ENCODE peak calls at places on chromosomes 16 and 17, in seven cellular contexts. S is BJ, L is tibial nerve, B is cardiac fibroblast, O is GM10248, Y is foreskin fibroblast, C is HFFc6. T is an unnamed sample.

GRCh38 chr16:27514806-27515205 is 34.9 kb downstream of the GTF3C1 start:
- DNase-seq in S (no peak), L (no peak), B (no peak), O (no peak), Y (no peak), C (no peak), T (no peak)

GRCh38 chr17:64992325-64992802 is 64.2 kb downstream of the GNA13 start:
- DNase-seq in S (no peak), L (no peak), B (no peak), O (no peak), Y (peak), C (peak), T (no peak)

GRCh38 chr17:58318627-58319180 is 9.9 kb downstream of the TSPOAP1 start:
- DNase-seq in S (no peak), L (no peak), B (no peak), O (no peak), Y (no peak), C (no peak), T (no peak)

GRCh38 chr17:57357392-57357784 is 101.1 kb downstream of the MSI2 start:
- DNase-seq in S (no peak), L (no peak), B (no peak), O (no peak), Y (no peak), C (no peak), T (no peak)

GRCh38 chr17:60887607-60888028 is 210.0 kb downstream of the BCAS3 start:
- DNase-seq in S (no peak), L (no peak), B (no peak), O (no peak), Y (no peak), C (no peak), T (no peak)

GRCh38 chr16:77991701-77992100 is 30.6 kb upstream of the CLEC3A start:
- DNase-seq in S (no peak), L (no peak), B (no peak), O (no peak), Y (no peak), C (no peak), T (no peak)

GRCh38 chr16:11674818-11675560 is 6.7 kb downstream of the SNN start:
- DNase-seq in S (no peak), L (no peak), B (peak), O (no peak), Y (no peak), C (no peak), T (no peak)

GRCh38 chr17:42311240-42312034 is 23.1 kb downstream of the STAT5A start:
- DNase-seq in S (no peak), L (peak), B (peak), O (no peak), Y (peak), C (peak), T (peak)

GRCh38 chr16:78244131-78244899 is 144.9 kb downstream of the WWOX start:
- DNase-seq in S (no peak), L (no peak), B (no peak), O (no peak), Y (no peak), C (no peak), T (no peak)

GRCh38 chr17:82434216-82434565 is 15.8 kb upstream of the OGFOD3 start:
- DNase-seq in S (no peak), L (no peak), B (no peak), O (no peak), Y (no peak), C (no peak), T (no peak)

GRCh38 chr17:72404872-72405271 is 284.1 kb downstream of the SOX9 start:
- DNase-seq in S (no peak), L (no peak), B (peak), O (no peak), Y (peak), C (peak), T (no peak)

GRCh38 chr17:81715872-81716673 is 4.0 kb downstream of the SLC25A10 start:
- DNase-seq in S (no peak), L (no peak), B (no peak), O (no peak), Y (no peak), C (no peak), T (no peak)

GRCh38 chr16:66133641-66134402 is 232.7 kb upstream of the CDH5 start:
- DNase-seq in S (no peak), L (no peak), B (no peak), O (no peak), Y (no peak), C (no peak), T (no peak)

GRCh38 chr17:8332688-8333087 is 7.0 kb upstream of the ODF4 start:
- DNase-seq in S (no peak), L (no peak), B (no peak), O (no peak), Y (no peak), C (no peak), T (no peak)

GRCh38 chr16:71426069-71426879 is 15.6 kb downstream of the TLE7 start:
- DNase-seq in S (no peak), L (peak), B (peak), O (peak), Y (peak), C (peak), T (no peak)

GRCh38 chr16:2233872-2234812 is 2.1 kb upstream of the DNASE1L2 start:
- DNase-seq in S (no peak), L (no peak), B (no peak), O (no peak), Y (no peak), C (no peak), T (no peak)

GRCh38 chr16:31527617-31528287 is at the start of gene AHSP:
- DNase-seq in S (no peak), L (no peak), B (no peak), O (no peak), Y (no peak), C (no peak), T (no peak)

GRCh38 chr17:3843935-3844516 is 2.0 kb downstream of the NCBP3 start:
- DNase-seq in S (no peak), L (no peak), B (peak), O (peak), Y (no peak), C (peak), T (no peak)

GRCh38 chr16:15765880-15766279 is 90.9 kb downstream of the MYH11 start:
- DNase-seq in S (no peak), L (peak), B (peak), O (peak), Y (peak), C (peak), T (no peak)

GRCh38 chr16:55082594-55082982 is 151.9 kb downstream of the IRX5 start:
- DNase-seq in S (no peak), L (no peak), B (no peak), O (no peak), Y (no peak), C (no peak), T (no peak)

GRCh38 chr16:70589998-70590471 is 56.3 kb upstream of the IL34 start:
- DNase-seq in S (peak), L (peak), B (peak), O (no peak), Y (no peak), C (no peak), T (no peak)

GRCh38 chr16:16143038-16143763 is 80.1 kb downstream of the ABCC6 start:
- DNase-seq in S (no peak), L (no peak), B (no peak), O (no peak), Y (no peak), C (peak), T (no peak)

GRCh38 chr16:23448392-23448791 is 4.6 kb downstream of the COG7 start:
- DNase-seq in S (no peak), L (no peak), B (no peak), O (no peak), Y (no peak), C (no peak), T (no peak)

GRCh38 chr17:58556833-58557250 is 42.4 kb upstream of the MTMR4 start:
- DNase-seq in S (no peak), L (no peak), B (no peak), O (no peak), Y (no peak), C (no peak), T (no peak)

GRCh38 chr16:70688266-70688742 is 2.5 kb upstream of the MTSS2 start:
- DNase-seq in S (no peak), L (no peak), B (peak), O (no peak), Y (no peak), C (peak), T (no peak)

GRCh38 chr17:80804466-80804865 is 187.2 kb upstream of the CHMP6 start:
- DNase-seq in S (no peak), L (no peak), B (no peak), O (no peak), Y (no peak), C (no peak), T (no peak)

GRCh38 chr17:19753049-19753444 is 4.9 kb upstream of the ALDH3A1 start:
- DNase-seq in S (no peak), L (no peak), B (peak), O (no peak), Y (peak), C (peak), T (no peak)

GRCh38 chr17:4304417-4305027 is 40.7 kb upstream of the ANKFY1 start:
- DNase-seq in S (no peak), L (peak), B (peak), O (peak), Y (peak), C (peak), T (no peak)

GRCh38 chr17:73307130-73307529 is 4.7 kb downstream of the CDC42EP4 start:
- DNase-seq in S (no peak), L (no peak), B (no peak), O (no peak), Y (no peak), C (no peak), T (no peak)

GRCh38 chr16:28830531-28830930 is 7.7 kb downstream of the ATXN2L start:
- DNase-seq in S (no peak), L (no peak), B (no peak), O (no peak), Y (no peak), C (no peak), T (no peak)

GRCh38 chr17:46191332-46192210 is 1.7 kb downstream of the KANSL1 start:
- DNase-seq in S (no peak), L (peak), B (peak), O (peak), Y (no peak), C (peak), T (no peak)

GRCh38 chr16:46843898-46844642 is 13.1 kb upstream of the C16orf87 start:
- DNase-seq in S (no peak), L (no peak), B (no peak), O (no peak), Y (no peak), C (no peak), T (no peak)

GRCh38 chr17:60304502-60304901 is 87.4 kb downstream of the USP32 start:
- DNase-seq in S (no peak), L (no peak), B (no peak), O (no peak), Y (no peak), C (no peak), T (no peak)

GRCh38 chr17:33292981-33293867 is at the start of gene ASIC2:
- DNase-seq in S (no peak), L (no peak), B (no peak), O (no peak), Y (peak), C (no peak), T (no peak)

GRCh38 chr17:38890410-38890746 is 20.5 kb downstream of the LASP1 start:
- DNase-seq in S (no peak), L (no peak), B (no peak), O (no peak), Y (no peak), C (no peak), T (no peak)

GRCh38 chr16:30934827-30935557 is 11.6 kb downstream of the FBXL19 start:
- DNase-seq in S (no peak), L (peak), B (peak), O (peak), Y (no peak), C (peak), T (no peak)

DNA sequence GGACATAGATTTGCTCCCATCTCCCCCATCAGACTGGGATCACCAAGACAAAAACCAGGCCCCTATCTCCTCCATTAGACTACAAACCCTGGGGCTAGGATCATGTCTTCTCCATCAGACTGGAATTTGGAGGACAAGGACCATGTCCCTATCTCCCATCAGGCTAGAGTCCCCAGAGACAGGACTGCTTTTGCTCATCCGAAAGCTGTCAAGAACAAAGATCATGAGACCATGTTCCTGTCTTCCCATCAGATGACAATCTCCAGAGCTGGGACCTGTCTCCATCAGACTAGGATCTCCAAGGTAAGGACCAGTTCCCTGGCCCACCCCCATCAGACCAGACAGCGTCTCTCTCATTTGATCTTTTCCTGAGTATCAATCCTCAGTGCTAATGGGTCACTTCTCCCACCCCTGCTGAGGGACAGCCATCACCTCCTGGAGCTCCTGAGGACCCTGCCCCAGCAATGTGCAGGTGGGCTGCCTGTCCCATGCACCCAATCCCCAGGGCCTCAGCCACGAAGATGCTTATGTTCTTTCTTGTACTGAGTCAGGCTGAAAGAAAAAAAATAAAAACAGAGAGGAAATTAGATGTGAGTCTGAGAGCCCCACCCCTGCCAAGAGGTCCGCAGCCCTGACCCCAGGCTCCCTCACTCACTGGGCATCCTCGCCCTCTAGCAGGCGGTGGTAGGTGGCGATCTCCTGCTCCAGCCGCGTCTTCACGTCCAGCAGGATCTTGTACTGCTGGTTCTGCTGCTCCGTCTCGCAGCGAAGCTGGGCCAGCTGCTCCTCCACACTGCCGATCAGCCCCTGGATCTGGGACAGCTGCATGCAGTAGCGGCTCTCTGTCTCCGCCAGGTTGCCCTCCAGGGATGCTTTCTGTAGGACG is 90.3 kb downstream of the GOSR1 start:
- DNase-seq in S (no peak), L (no peak), B (no peak), O (no peak), Y (no peak), C (no peak), T (peak)
- TF ChIP-seq CTCF in S (no peak), L (no peak), B (no peak), O (no peak), Y (no peak), C (no peak), T (no peak)

GRCh38 chr17:77511514-77512061 is 370.8 kb downstream of the SEC14L1 start:
- DNase-seq in S (no peak), L (no peak), B (no peak), O (no peak), Y (no peak), C (no peak), T (no peak)
- TF ChIP-seq CTCF in S (no peak), L (no peak), B (no peak), O (no peak), Y (no peak), C (no peak), T (no peak)

DNA sequence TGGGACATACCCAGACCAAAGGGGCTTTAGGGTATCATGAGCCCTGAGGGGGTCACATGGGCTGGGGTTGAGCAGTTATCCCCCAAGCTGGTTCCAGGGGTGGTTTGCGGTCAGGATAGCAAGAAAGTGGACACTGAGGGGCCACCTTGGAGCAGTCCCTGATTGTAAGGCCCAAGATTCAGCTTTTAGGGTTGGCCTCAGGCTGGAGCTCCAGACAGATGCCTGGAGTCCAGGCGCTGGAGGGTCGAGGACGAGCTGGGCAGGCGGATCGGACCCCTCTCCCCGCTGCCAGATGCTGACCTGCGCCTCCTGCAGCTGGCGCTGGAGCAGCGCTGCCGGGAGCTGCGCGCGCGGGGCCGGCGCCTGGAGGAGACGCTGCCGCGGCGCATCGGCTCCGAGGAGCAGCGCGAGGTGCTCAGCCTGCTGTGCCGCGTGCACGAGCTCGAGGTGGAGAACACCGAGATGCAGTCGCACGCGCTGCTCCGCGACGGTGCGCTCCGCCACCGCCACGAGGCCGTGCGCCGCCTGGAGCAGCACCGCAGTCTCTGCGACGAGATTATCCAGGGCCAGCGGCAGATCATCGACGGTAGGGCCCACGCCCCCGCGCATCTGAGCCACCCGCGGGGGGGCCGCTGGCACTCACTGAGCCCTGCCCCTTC is 10.0 kb downstream of the BTBD17 start:
- DNase-seq in S (no peak), L (no peak), B (no peak), O (no peak), Y (no peak), C (no peak), T (no peak)
- TF ChIP-seq CTCF in S (no peak), L (no peak), B (no peak), O (no peak), Y (no peak), C (no peak), T (no peak)

GRCh38 chr17:74855323-74855722 is 4.4 kb downstream of the GRIN2C start:
- DNase-seq in S (no peak), L (no peak), B (no peak), O (no peak), Y (no peak), C (no peak), T (no peak)
- TF ChIP-seq CTCF in S (no peak), L (no peak), B (no peak), O (no peak), Y (no peak), C (no peak), T (no peak)

DNA sequence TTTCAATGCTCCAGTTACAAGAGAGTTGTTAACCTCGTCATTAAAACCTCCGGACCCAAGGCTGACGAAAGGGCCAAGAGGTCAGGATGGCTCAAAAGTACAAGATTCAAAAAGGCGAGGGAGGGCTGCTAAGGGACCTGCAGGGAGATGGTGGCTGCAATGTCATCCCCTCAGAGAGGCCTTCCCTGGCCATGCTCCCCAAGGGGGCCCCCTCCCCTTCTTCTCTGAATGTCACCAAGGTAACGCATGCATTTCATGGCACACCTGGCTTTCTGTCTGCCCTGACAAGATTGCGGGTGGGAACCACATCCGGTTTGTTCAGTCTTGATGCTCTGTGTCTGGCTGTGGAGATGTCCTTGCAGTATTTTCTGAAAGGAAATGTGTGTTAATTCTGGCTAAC is 89.9 kb downstream of the C16orf78 start:
- DNase-seq in S (no peak), L (no peak), B (no peak), O (peak), Y (no peak), C (no peak), T (peak)
- TF ChIP-seq CTCF in S (no peak), L (no peak), B (no peak), O (no peak), Y (no peak), C (no peak), T (no peak)

GRCh38 chr16:1113489-1113888 is 17.4 kb upstream of the C1QTNF8 start:
- DNase-seq in S (no peak), L (no peak), B (no peak), O (no peak), Y (no peak), C (no peak), T (no peak)
- TF ChIP-seq CTCF in S (no peak), L (no peak), B (no peak), O (no peak), Y (no peak), C (no peak), T (no peak)

GRCh38 chr16:10028644-10029043 is 153.6 kb downstream of the GRIN2A start:
- DNase-seq in S (no peak), L (no peak), B (no peak), O (no peak), Y (no peak), C (no peak), T (no peak)

GRCh38 chr16:10031955-10032354 is 150.3 kb downstream of the GRIN2A start:
- DNase-seq in S (no peak), L (no peak), B (no peak), O (no peak), Y (no peak), C (no peak), T (no peak)

GRCh38 chr16:10033561-10033960 is 148.7 kb downstream of the GRIN2A start:
- DNase-seq in S (no peak), L (no peak), B (no peak), O (no peak), Y (no peak), C (no peak), T (no peak)

GRCh38 chr16:10027553-10027952 is 154.7 kb downstream of the GRIN2A start:
- DNase-seq in S (no peak), L (no peak), B (no peak), O (no peak), Y (no peak), C (no peak), T (no peak)

DNA sequence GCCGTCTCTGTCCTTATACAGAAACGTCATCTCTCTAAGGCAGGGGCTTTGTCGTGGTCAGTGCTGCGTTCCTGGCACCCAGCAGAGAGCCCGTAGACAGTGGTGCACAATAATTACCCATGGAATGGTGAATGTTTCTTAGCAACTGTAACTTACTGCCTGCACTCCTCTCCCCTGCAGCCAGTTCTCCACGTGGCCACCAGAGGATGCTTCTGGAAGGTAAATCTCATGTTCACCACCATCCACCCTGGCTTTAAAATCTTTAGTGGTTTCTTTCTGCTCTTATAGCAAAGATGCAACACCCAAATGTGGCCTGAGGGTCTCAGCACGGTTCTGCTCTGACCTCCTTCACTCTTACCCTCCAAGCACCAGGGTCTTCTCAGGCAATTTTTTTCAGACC is 150.8 kb downstream of the GRIN2A start:
- DNase-seq in S (no peak), L (no peak), B (no peak), O (no peak), Y (no peak), C (no peak), T (no peak)
- TF ChIP-seq CTCF in S (peak), L (no peak), B (no peak), O (no peak), Y (peak), C (peak), T (peak)

T was measured in right atrium auricular region.